ENCODE peak calls at places on chromosome 20, in six cellular contexts. One of them, this sample, is unnamed.

GRCh38 chr20:62824476-62825287 is 7.8 kb downstream of the COL9A3 start:
- DNase-seq in K562: peak
- DNase-seq in breast epithelium: no peak
- DNase-seq in sigmoid colon: peak
- DNase-seq in spleen: no peak
- DNase-seq in HepG2: peak
- DNase-seq in this sample: no peak

GRCh38 chr20:2656471-2657117 is 4.2 kb downstream of the NOP56 start:
- DNase-seq in K562: no peak
- DNase-seq in breast epithelium: no peak
- DNase-seq in sigmoid colon: no peak
- DNase-seq in spleen: no peak
- DNase-seq in HepG2: no peak
- DNase-seq in this sample: no peak

GRCh38 chr20:58890073-58890453 is 37.5 kb downstream of the GNAS start:
- DNase-seq in K562: no peak
- DNase-seq in breast epithelium: no peak
- DNase-seq in sigmoid colon: no peak
- DNase-seq in spleen: no peak
- DNase-seq in HepG2: no peak
- DNase-seq in this sample: no peak

GRCh38 chr20:15703171-15703911 is 869.9 kb downstream of the KIF16B start:
- DNase-seq in K562: no peak
- DNase-seq in breast epithelium: no peak
- DNase-seq in sigmoid colon: no peak
- DNase-seq in spleen: no peak
- DNase-seq in HepG2: peak
- DNase-seq in this sample: no peak

GRCh38 chr20:840858-841567 is 7.5 kb downstream of the FAM110A start:
- DNase-seq in K562: no peak
- DNase-seq in breast epithelium: peak
- DNase-seq in sigmoid colon: no peak
- DNase-seq in spleen: peak
- DNase-seq in HepG2: peak
- DNase-seq in this sample: no peak

GRCh38 chr20:53194310-53194709 is 222.2 kb downstream of the TSHZ2 start:
- DNase-seq in K562: no peak
- DNase-seq in breast epithelium: no peak
- DNase-seq in sigmoid colon: no peak
- DNase-seq in spleen: no peak
- DNase-seq in HepG2: no peak
- DNase-seq in this sample: no peak

GRCh38 chr20:63854069-63854765 is 7.1 kb upstream of the ABHD16B start:
- DNase-seq in K562: no peak
- DNase-seq in breast epithelium: no peak
- DNase-seq in sigmoid colon: no peak
- DNase-seq in spleen: peak
- DNase-seq in HepG2: no peak
- DNase-seq in this sample: no peak

GRCh38 chr20:24465730-24466129 is 3.7 kb upstream of the SYNDIG1 start:
- DNase-seq in K562: no peak
- DNase-seq in breast epithelium: no peak
- DNase-seq in sigmoid colon: peak
- DNase-seq in spleen: no peak
- DNase-seq in HepG2: no peak
- DNase-seq in this sample: no peak

GRCh38 chr20:1337441-1337840 is 8.5 kb upstream of the SDCBP2 start:
- DNase-seq in K562: no peak
- DNase-seq in breast epithelium: no peak
- DNase-seq in sigmoid colon: no peak
- DNase-seq in spleen: no peak
- DNase-seq in HepG2: no peak
- DNase-seq in this sample: no peak

GRCh38 chr20:44811150-44811685 is 872 bp upstream of the RIMS4 start:
- DNase-seq in K562: no peak
- DNase-seq in breast epithelium: peak
- DNase-seq in sigmoid colon: no peak
- DNase-seq in spleen: no peak
- DNase-seq in HepG2: no peak
- DNase-seq in this sample: no peak

GRCh38 chr20:20702330-20703245 is 9.9 kb downstream of the RALGAPA2 start:
- DNase-seq in K562: no peak
- DNase-seq in breast epithelium: no peak
- DNase-seq in sigmoid colon: no peak
- DNase-seq in spleen: no peak
- DNase-seq in HepG2: no peak
- DNase-seq in this sample: no peak

GRCh38 chr20:45097485-45098095 is 3.3 kb downstream of the KCNS1 start:
- DNase-seq in K562: no peak
- DNase-seq in breast epithelium: no peak
- DNase-seq in sigmoid colon: no peak
- DNase-seq in spleen: peak
- DNase-seq in HepG2: no peak
- DNase-seq in this sample: no peak

GRCh38 chr20:51287628-51288413 is 254.7 kb downstream of the NFATC2 start:
- DNase-seq in K562: no peak
- DNase-seq in breast epithelium: no peak
- DNase-seq in sigmoid colon: no peak
- DNase-seq in spleen: no peak
- DNase-seq in HepG2: no peak
- DNase-seq in this sample: no peak

GRCh38 chr20:56422131-56422823 is 10.2 kb downstream of the CASS4 start:
- DNase-seq in K562: peak
- DNase-seq in breast epithelium: no peak
- DNase-seq in sigmoid colon: no peak
- DNase-seq in spleen: no peak
- DNase-seq in HepG2: peak
- DNase-seq in this sample: no peak

GRCh38 chr20:50153153-50153499 is 397 bp downstream of the PEDS1 start:
- DNase-seq in K562: peak
- DNase-seq in breast epithelium: no peak
- DNase-seq in sigmoid colon: peak
- DNase-seq in spleen: no peak
- DNase-seq in HepG2: no peak
- DNase-seq in this sample: no peak

GRCh38 chr20:40148886-40149285 is 540.1 kb downstream of the MAFB start:
- DNase-seq in K562: no peak
- DNase-seq in breast epithelium: no peak
- DNase-seq in sigmoid colon: no peak
- DNase-seq in spleen: no peak
- DNase-seq in HepG2: no peak
- DNase-seq in this sample: no peak

GRCh38 chr20:50501970-50502745 is 8.0 kb upstream of the PTPN1 start:
- DNase-seq in K562: no peak
- DNase-seq in breast epithelium: no peak
- DNase-seq in sigmoid colon: peak
- DNase-seq in spleen: no peak
- DNase-seq in HepG2: no peak
- DNase-seq in this sample: no peak

GRCh38 chr20:10777713-10778112 is 103.9 kb upstream of the JAG1 start:
- DNase-seq in K562: no peak
- DNase-seq in breast epithelium: no peak
- DNase-seq in sigmoid colon: no peak
- DNase-seq in spleen: no peak
- DNase-seq in HepG2: no peak
- DNase-seq in this sample: no peak

GRCh38 chr20:13800728-13801134 is 15.9 kb downstream of the NDUFAF5 start:
- DNase-seq in K562: no peak
- DNase-seq in breast epithelium: peak
- DNase-seq in sigmoid colon: peak
- DNase-seq in spleen: no peak
- DNase-seq in HepG2: peak
- DNase-seq in this sample: no peak

GRCh38 chr20:58776109-58776508 is 74.6 kb downstream of the GNAS-AS1 start:
- DNase-seq in K562: no peak
- DNase-seq in breast epithelium: no peak
- DNase-seq in sigmoid colon: no peak
- DNase-seq in spleen: peak
- DNase-seq in HepG2: no peak
- DNase-seq in this sample: no peak

GRCh38 chr20:662289-663192 is 9.5 kb upstream of the SRXN1 start:
- DNase-seq in K562: no peak
- DNase-seq in breast epithelium: no peak
- DNase-seq in sigmoid colon: no peak
- DNase-seq in spleen: peak
- DNase-seq in HepG2: no peak
- DNase-seq in this sample: no peak

GRCh38 chr20:63272105-63273078 is at the start of gene ARFGAP1:
- DNase-seq in K562: peak
- DNase-seq in breast epithelium: peak
- DNase-seq in sigmoid colon: peak
- DNase-seq in spleen: peak
- DNase-seq in HepG2: peak
- DNase-seq in this sample: no peak

GRCh38 chr20:16236589-16237241 is 336.5 kb downstream of the KIF16B start:
- DNase-seq in K562: no peak
- DNase-seq in breast epithelium: no peak
- DNase-seq in sigmoid colon: no peak
- DNase-seq in spleen: no peak
- DNase-seq in HepG2: no peak
- DNase-seq in this sample: no peak

GRCh38 chr20:32325706-32326506 is 32.2 kb upstream of the ASXL1 start:
- DNase-seq in K562: no peak
- DNase-seq in breast epithelium: no peak
- DNase-seq in sigmoid colon: no peak
- DNase-seq in spleen: no peak
- DNase-seq in HepG2: peak
- DNase-seq in this sample: no peak
- TF ChIP-seq POLR2AphosphoS5 in K562: no peak
- TF ChIP-seq POLR2AphosphoS5 in breast epithelium: no peak
- TF ChIP-seq POLR2AphosphoS5 in sigmoid colon: no peak
- TF ChIP-seq POLR2AphosphoS5 in spleen: no peak
- TF ChIP-seq POLR2AphosphoS5 in HepG2: no peak
- TF ChIP-seq POLR2AphosphoS5 in this sample: no peak

GRCh38 chr20:59938221-59938620 is 1.9 kb downstream of the PPP1R3D start:
- DNase-seq in K562: no peak
- DNase-seq in breast epithelium: no peak
- DNase-seq in sigmoid colon: no peak
- DNase-seq in spleen: no peak
- DNase-seq in HepG2: no peak
- DNase-seq in this sample: no peak

GRCh38 chr20:59937150-59937549 is 3.0 kb downstream of the PPP1R3D start:
- DNase-seq in K562: no peak
- DNase-seq in breast epithelium: no peak
- DNase-seq in sigmoid colon: no peak
- DNase-seq in spleen: no peak
- DNase-seq in HepG2: no peak
- DNase-seq in this sample: no peak

GRCh38 chr20:59939052-59939878 is 840 bp downstream of the PPP1R3D start:
- DNase-seq in K562: no peak
- DNase-seq in breast epithelium: no peak
- DNase-seq in sigmoid colon: peak
- DNase-seq in spleen: peak
- DNase-seq in HepG2: no peak
- DNase-seq in this sample: no peak

GRCh38 chr20:59939879-59940128 is 301 bp downstream of the PPP1R3D start:
- DNase-seq in K562: peak
- DNase-seq in breast epithelium: no peak
- DNase-seq in sigmoid colon: peak
- DNase-seq in spleen: peak
- DNase-seq in HepG2: no peak
- DNase-seq in this sample: no peak

GRCh38 chr20:59938696-59939051 is 1.4 kb downstream of the PPP1R3D start:
- DNase-seq in K562: no peak
- DNase-seq in breast epithelium: peak
- DNase-seq in sigmoid colon: peak
- DNase-seq in spleen: no peak
- DNase-seq in HepG2: no peak
- DNase-seq in this sample: no peak
- H3K4me3 ChIP-seq in K562: no peak
- H3K4me3 ChIP-seq in breast epithelium: no peak
- H3K4me3 ChIP-seq in sigmoid colon: peak
- H3K4me3 ChIP-seq in spleen: no peak
- H3K4me3 ChIP-seq in HepG2: peak
- H3K4me3 ChIP-seq in this sample: peak

DNA sequence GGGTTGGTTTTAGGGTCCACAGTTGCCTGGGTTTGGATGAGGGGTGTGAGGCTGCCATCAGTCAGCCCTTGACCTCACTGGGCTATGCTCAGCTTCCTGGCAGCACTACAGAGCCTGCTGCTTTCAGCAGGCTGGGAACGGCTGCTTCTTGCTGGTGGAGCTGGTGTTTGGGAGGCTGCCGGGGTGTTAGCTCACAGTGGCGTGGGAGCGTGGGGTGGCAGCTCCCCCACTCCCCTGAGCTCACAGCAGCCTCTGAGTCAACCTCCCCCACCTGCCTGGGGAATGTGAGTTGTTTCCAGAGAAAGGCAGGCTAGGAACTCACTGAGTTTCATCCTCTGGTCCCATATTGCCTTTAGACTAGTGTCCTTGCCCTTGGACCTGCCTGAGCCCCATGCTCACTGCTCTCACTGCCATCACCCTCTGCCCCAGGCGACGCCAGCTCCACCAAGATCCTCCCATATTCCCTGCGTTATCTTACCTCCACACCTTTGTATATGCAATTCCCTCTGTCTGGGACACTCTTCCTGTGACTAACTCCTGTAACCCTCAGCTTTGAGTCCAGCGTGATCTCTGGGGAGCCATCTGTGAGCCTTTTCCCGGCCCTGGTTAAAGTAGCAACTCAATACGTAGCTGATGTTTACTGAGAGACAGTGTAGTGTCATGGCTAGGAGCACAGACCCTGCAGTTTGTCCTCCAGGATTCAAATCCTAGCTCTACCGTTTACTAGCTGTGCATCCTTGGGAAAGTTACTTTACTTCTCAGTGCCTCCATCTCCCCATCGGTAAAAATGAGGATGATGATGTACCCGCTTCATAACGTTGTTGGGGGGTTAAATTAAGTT is 34.8 kb downstream of the PPP1R16B start:
- DNase-seq in K562: peak
- DNase-seq in breast epithelium: no peak
- DNase-seq in sigmoid colon: no peak
- DNase-seq in spleen: no peak
- DNase-seq in HepG2: no peak
- DNase-seq in this sample: no peak
- H3K27ac ChIP-seq in K562: peak
- H3K27ac ChIP-seq in breast epithelium: peak
- H3K27ac ChIP-seq in sigmoid colon: no peak
- H3K27ac ChIP-seq in spleen: peak
- H3K27ac ChIP-seq in HepG2: no peak
- H3K27ac ChIP-seq in this sample: no peak

GRCh38 chr20:36835453-36836198 is 40.3 kb upstream of the TLDC2 start:
- DNase-seq in K562: peak
- DNase-seq in breast epithelium: peak
- DNase-seq in sigmoid colon: peak
- DNase-seq in spleen: peak
- DNase-seq in HepG2: no peak
- DNase-seq in this sample: peak

GRCh38 chr20:36839150-36839549 is 36.8 kb upstream of the TLDC2 start:
- DNase-seq in K562: no peak
- DNase-seq in breast epithelium: no peak
- DNase-seq in sigmoid colon: peak
- DNase-seq in spleen: no peak
- DNase-seq in HepG2: no peak
- DNase-seq in this sample: no peak

GRCh38 chr20:36833275-36834020 is 42.5 kb upstream of the TLDC2 start:
- DNase-seq in K562: no peak
- DNase-seq in breast epithelium: no peak
- DNase-seq in sigmoid colon: peak
- DNase-seq in spleen: no peak
- DNase-seq in HepG2: no peak
- DNase-seq in this sample: no peak

GRCh38 chr20:36835025-36835424 is 40.9 kb upstream of the TLDC2 start:
- DNase-seq in K562: no peak
- DNase-seq in breast epithelium: no peak
- DNase-seq in sigmoid colon: peak
- DNase-seq in spleen: no peak
- DNase-seq in HepG2: no peak
- DNase-seq in this sample: no peak

GRCh38 chr20:36836591-36837329 is 39.2 kb upstream of the TLDC2 start:
- DNase-seq in K562: peak
- DNase-seq in breast epithelium: no peak
- DNase-seq in sigmoid colon: peak
- DNase-seq in spleen: peak
- DNase-seq in HepG2: peak
- DNase-seq in this sample: no peak
- TF ChIP-seq POLR2AphosphoS5 in K562: no peak
- TF ChIP-seq POLR2AphosphoS5 in breast epithelium: no peak
- TF ChIP-seq POLR2AphosphoS5 in sigmoid colon: no peak
- TF ChIP-seq POLR2AphosphoS5 in spleen: peak
- TF ChIP-seq POLR2AphosphoS5 in HepG2: no peak
- TF ChIP-seq POLR2AphosphoS5 in this sample: no peak